ENCODE peak calls at places on chromosomes 7 and 10, in nine cellular contexts. B, R, M, V, D, Z, E, U and H are unnamed samples.

GRCh38 chr10:97336942-97337719 is 2.6 kb upstream of the FRAT2 start:
- DNase-seq in B (no peak), R (no peak), M (no peak), V (no peak), D (no peak), Z (no peak), E (peak), U (no peak), H (no peak)

GRCh38 chr7:75740846-75741497 is 2.2 kb upstream of the HIP1 start:
- DNase-seq in B (no peak), R (no peak), M (peak), V (no peak), D (no peak), Z (no peak), E (no peak), U (no peak), H (no peak)

GRCh38 chr7:93574269-93574645 is 267 bp downstream of the CALCR start:
- DNase-seq in B (no peak), R (no peak), M (no peak), V (no peak), D (no peak), Z (no peak), E (peak), U (no peak), H (no peak)

GRCh38 chr7:34928052-34928451 is 109.2 kb downstream of the DPY19L1 start:
- DNase-seq in B (peak), R (peak), M (peak), V (no peak), D (peak), Z (peak), E (peak), U (no peak), H (peak)

GRCh38 chr10:7551289-7551688 is 115.5 kb downstream of the ITIH5 start:
- DNase-seq in B (no peak), R (no peak), M (no peak), V (no peak), D (no peak), Z (no peak), E (no peak), U (no peak), H (no peak)

GRCh38 chr10:102620138-102620591 is 24.1 kb upstream of the TRIM8 start:
- DNase-seq in B (no peak), R (no peak), M (peak), V (no peak), D (no peak), Z (no peak), E (no peak), U (no peak), H (no peak)

GRCh38 chr10:2908851-2909630 is 158.3 kb upstream of the PFKP start:
- DNase-seq in B (no peak), R (no peak), M (no peak), V (no peak), D (no peak), Z (no peak), E (no peak), U (no peak), H (no peak)

GRCh38 chr7:14303536-14303935 is 314.1 kb upstream of the ETV1 start:
- DNase-seq in B (no peak), R (no peak), M (no peak), V (no peak), D (no peak), Z (no peak), E (no peak), U (no peak), H (no peak)

GRCh38 chr7:19051767-19052375 is 65.6 kb downstream of the TWIST1 start:
- DNase-seq in B (no peak), R (no peak), M (no peak), V (no peak), D (no peak), Z (no peak), E (peak), U (peak), H (peak)

GRCh38 chr7:49244543-49244942 is 320.2 kb downstream of the CDC14C start:
- DNase-seq in B (no peak), R (no peak), M (no peak), V (no peak), D (no peak), Z (no peak), E (peak), U (no peak), H (no peak)

GRCh38 chr10:95343573-95343972 is 52.8 kb upstream of the PDLIM1 start:
- DNase-seq in B (no peak), R (no peak), M (no peak), V (no peak), D (no peak), Z (no peak), E (no peak), U (no peak), H (no peak)

GRCh38 chr7:151598045-151598444 is 78.3 kb upstream of the RHEB start:
- DNase-seq in B (no peak), R (no peak), M (no peak), V (peak), D (no peak), Z (peak), E (no peak), U (peak), H (peak)

GRCh38 chr7:16991551-16991950 is 109.8 kb upstream of the AGR3 start:
- DNase-seq in B (no peak), R (no peak), M (no peak), V (no peak), D (no peak), Z (no peak), E (no peak), U (no peak), H (no peak)

GRCh38 chr10:74738985-74739567 is 87.3 kb upstream of the KAT6B start:
- DNase-seq in B (peak), R (no peak), M (no peak), V (no peak), D (no peak), Z (no peak), E (no peak), U (no peak), H (no peak)

GRCh38 chr7:9507281-9507680 is 1073.9 kb downstream of the NXPH1 start:
- DNase-seq in B (no peak), R (no peak), M (no peak), V (no peak), D (no peak), Z (no peak), E (no peak), U (no peak), H (no peak)

GRCh38 chr10:78578929-78579328 is 489.8 kb upstream of the ZMIZ1 start:
- DNase-seq in B (no peak), R (peak), M (no peak), V (no peak), D (no peak), Z (no peak), E (no peak), U (no peak), H (no peak)

GRCh38 chr10:32065871-32066270 is 9.6 kb upstream of the KIF5B start:
- DNase-seq in B (no peak), R (no peak), M (no peak), V (peak), D (no peak), Z (peak), E (no peak), U (peak), H (peak)

GRCh38 chr10:97179731-97180366 is 5.9 kb downstream of the SLIT1 start:
- DNase-seq in B (no peak), R (no peak), M (no peak), V (no peak), D (peak), Z (no peak), E (peak), U (no peak), H (peak)

GRCh38 chr7:26074919-26075318 is 77.1 kb upstream of the NFE2L3 start:
- DNase-seq in B (no peak), R (no peak), M (no peak), V (no peak), D (no peak), Z (no peak), E (no peak), U (no peak), H (no peak)

GRCh38 chr7:133253522-133253882 is 624 bp downstream of the EXOC4 start:
- DNase-seq in B (no peak), R (no peak), M (no peak), V (no peak), D (no peak), Z (no peak), E (no peak), U (no peak), H (no peak)

GRCh38 chr7:55397617-55398016 is 32.5 kb downstream of the LANCL2 start:
- DNase-seq in B (no peak), R (no peak), M (no peak), V (no peak), D (no peak), Z (no peak), E (no peak), U (no peak), H (no peak)

GRCh38 chr7:155542276-155542675 is 4.1 kb downstream of the CNPY1 start:
- DNase-seq in B (no peak), R (no peak), M (no peak), V (no peak), D (no peak), Z (no peak), E (no peak), U (no peak), H (no peak)

GRCh38 chr7:66748127-66748511 is 7.6 kb downstream of the RABGEF1 start:
- DNase-seq in B (no peak), R (no peak), M (no peak), V (no peak), D (no peak), Z (no peak), E (no peak), U (peak), H (no peak)